ENCODE peak calls at places on chromosomes 3 and 15, in ten cellular contexts. Z, F, J, S, O, Y, Q, D, N and K are unnamed samples.

GRCh38 chr3:158809642-158810041 is 7.8 kb downstream of the MFSD1 start:
- DNase-seq in S (no peak), O (no peak), N (peak), F (no peak), Q (no peak), Y (no peak), Z (no peak), J (no peak), D (no peak), K (peak)

GRCh38 chr3:81910244-81910852 is 148.9 kb upstream of the GBE1 start:
- DNase-seq in J (peak), O (peak), Z (peak), S (no peak), Y (no peak), D (no peak), F (no peak), Q (peak), N (peak), K (peak)

GRCh38 chr3:37256447-37256846 is 82.1 kb upstream of the LRRFIP2 start:
- DNase-seq in O (no peak), Z (no peak), N (peak), Q (no peak), Y (no peak), D (no peak), J (no peak), F (no peak), S (no peak), K (no peak)

GRCh38 chr3:123419156-123419849 is 29.6 kb downstream of the ADCY5 start:
- DNase-seq in Y (no peak), J (no peak), Z (no peak), S (no peak), D (peak), N (no peak), F (no peak), O (no peak), Q (no peak), K (no peak)

GRCh38 chr3:123158899-123159390 is 42.8 kb upstream of the SEC22A start:
- DNase-seq in N (no peak), Q (no peak), F (no peak), S (no peak), J (no peak), Y (no peak), O (no peak), Z (no peak), D (no peak), K (no peak)

GRCh38 chr15:64883097-64883581 is 28.6 kb upstream of the ANKDD1A start:
- DNase-seq in D (no peak), F (peak), O (no peak), J (peak), Y (no peak), Z (no peak), N (peak), Q (peak), S (peak), K (peak)

GRCh38 chr3:11734-12133 is 184.8 kb upstream of the CHL1 start:
- DNase-seq in Q (peak), D (peak), F (no peak), N (no peak), Z (no peak), Y (no peak), O (peak), J (peak), S (no peak), K (peak)

GRCh38 chr3:64023187-64023860 is at the start of gene PSMD6:
- DNase-seq in D (peak), O (peak), Y (peak), F (peak), S (peak), J (peak), Q (peak), N (peak), Z (peak), K (peak)

GRCh38 chr15:59976480-59976879 is 27.6 kb upstream of the FOXB1 start:
- DNase-seq in J (no peak), D (no peak), S (no peak), Y (no peak), O (no peak), Q (no peak), F (no peak), N (no peak), Z (no peak), K (no peak)

GRCh38 chr15:76905855-76906254 is 715 bp upstream of the SCAPER start:
- DNase-seq in D (no peak), J (peak), Q (no peak), F (no peak), N (no peak), O (no peak), Z (no peak), S (no peak), Y (no peak), K (peak)

GRCh38 chr15:51374131-51374530 is 32.7 kb downstream of the GLDN start:
- DNase-seq in O (no peak), J (no peak), Y (no peak), N (no peak), Q (no peak), F (no peak), S (no peak), Z (no peak), D (no peak), K (no peak)

GRCh38 chr3:194339356-194339755 is 11.8 kb downstream of the CPN2 start:
- DNase-seq in J (no peak), Y (no peak), D (no peak), Z (no peak), F (no peak), O (no peak), Q (no peak), S (no peak), N (no peak), K (no peak)

GRCh38 chr15:60389261-60390077 is 8.3 kb downstream of the ANXA2 start:
- DNase-seq in J (no peak), Q (peak), F (no peak), D (no peak), N (no peak), O (no peak), S (no peak), Z (no peak), Y (no peak), K (no peak)

GRCh38 chr3:28050895-28051294 is 190.5 kb upstream of the CMC1 start:
- DNase-seq in D (peak), N (peak), Q (peak), Y (no peak), J (peak), Z (no peak), S (no peak), O (no peak), F (no peak), K (no peak)